ENCODE peak calls at places on chromosome 22, in ten cellular contexts. W is tibial nerve, S is right lobe of liver, K is heart left ventricle, B is body of pancreas, V is prostate gland, F is trophoblast cell, T is GM23338, Q is tibial artery, J is left ventricle myocardium inferior. Y is an unnamed sample. For H3K36me3, the result is how much of the 10 kb centered on the place peaks cover.

GRCh38 chr22:29205598-29206371 is at the start of gene EMID1:
- DNase-seq in W (no peak), S (peak), K (no peak), B (peak), V (no peak), F (no peak), T (peak), Q (no peak), J (peak), Y (peak)

GRCh38 chr22:46584081-46584903 is 35.9 kb upstream of the GRAMD4 start:
- DNase-seq in W (no peak), S (peak), K (no peak), B (no peak), V (no peak), F (no peak), T (no peak), Q (no peak), J (peak), Y (no peak)

GRCh38 chr22:49697047-49697446 is 130.6 kb downstream of the BRD1 start:
- DNase-seq in W (no peak), S (no peak), K (no peak), B (no peak), V (no peak), F (no peak), T (no peak), Q (no peak), J (no peak), Y (no peak)

GRCh38 chr22:22030493-22031182 is 48.1 kb upstream of the TOP3B start:
- DNase-seq in W (peak), S (no peak), K (no peak), B (no peak), V (no peak), F (no peak), T (peak), Q (no peak), J (peak), Y (no peak)

GRCh38 chr22:33271390-33272161 is 213.4 kb upstream of the SYN3 start:
- DNase-seq in W (peak), S (peak), K (peak), B (peak), V (peak), F (no peak), T (no peak), Q (peak), J (peak), Y (peak)

GRCh38 chr22:46546466-46547178 is 9.2 kb upstream of the CELSR1 start:
- DNase-seq in W (no peak), S (peak), K (peak), B (peak), V (no peak), F (peak), T (no peak), Q (no peak), J (peak), Y (peak)

GRCh38 chr22:38873469-38874411 is 1.7 kb upstream of the CBX6 start:
- DNase-seq in W (no peak), S (no peak), K (no peak), B (no peak), V (no peak), F (peak), T (no peak), Q (peak), J (no peak), Y (no peak)

GRCh38 chr22:49966716-49967332 is 6.3 kb downstream of the PIM3 start:
- DNase-seq in W (peak), S (peak), K (peak), B (peak), V (no peak), F (peak), T (no peak), Q (peak), J (peak), Y (peak)

GRCh38 chr22:27413702-27414101 is 387.9 kb downstream of the MN1 start:
- DNase-seq in W (no peak), S (no peak), K (no peak), B (no peak), V (no peak), F (no peak), T (no peak), Q (no peak), J (no peak), Y (no peak)

GRCh38 chr22:46267431-46268279 is at the start of gene TTC38:
- DNase-seq in W (peak), S (peak), K (peak), B (peak), V (peak), F (peak), T (peak), Q (peak), J (peak), Y (peak)

GRCh38 chr22:31104869-31105268 is 2.5 kb downstream of the SELENOM start:
- DNase-seq in W (no peak), S (no peak), K (peak), B (no peak), V (no peak), F (peak), T (peak), Q (peak), J (no peak), Y (peak)

GRCh38 chr22:20810645-20811044 is 36.7 kb downstream of the SERPIND1 start:
- DNase-seq in W (no peak), S (no peak), K (no peak), B (no peak), V (no peak), F (no peak), T (no peak), Q (peak), J (no peak), Y (no peak)

GRCh38 chr22:24953294-24954113 is 988 bp downstream of the KIAA1671 start:
- DNase-seq in W (no peak), S (peak), K (peak), B (peak), V (no peak), F (no peak), T (peak), Q (no peak), J (peak), Y (peak)

GRCh38 chr22:39318507-39319283 is 728 bp downstream of the RPL3 start:
- DNase-seq in W (peak), S (no peak), K (no peak), B (no peak), V (no peak), F (no peak), T (no peak), Q (no peak), J (no peak), Y (no peak)

GRCh38 chr22:50576070-50576469 is 2.2 kb downstream of the CPT1B start:
- DNase-seq in W (no peak), S (no peak), K (no peak), B (peak), V (no peak), F (peak), T (peak), Q (peak), J (no peak), Y (no peak)

GRCh38 chr22:50276143-50276542 is 6.0 kb upstream of the MAPK11 start:
- DNase-seq in W (peak), S (peak), K (peak), B (peak), V (peak), F (no peak), T (peak), Q (peak), J (peak), Y (no peak)

GRCh38 chr22:33883561-33883960 is 36.7 kb downstream of the LARGE1 start:
- DNase-seq in W (no peak), S (no peak), K (no peak), B (no peak), V (no peak), F (no peak), T (no peak), Q (no peak), J (no peak), Y (no peak)

GRCh38 chr22:31085493-31085824 is 4.3 kb downstream of the SMTN start:
- DNase-seq in W (no peak), S (no peak), K (peak), B (peak), V (no peak), F (no peak), T (peak), Q (peak), J (peak), Y (peak)

GRCh38 chr22:27597703-27598444 is 203.7 kb downstream of the MN1 start:
- DNase-seq in W (no peak), S (no peak), K (no peak), B (peak), V (no peak), F (no peak), T (no peak), Q (no peak), J (no peak), Y (no peak)

GRCh38 chr22:49571326-49571725 is 256.3 kb downstream of the BRD1 start:
- DNase-seq in W (no peak), S (peak), K (no peak), B (no peak), V (no peak), F (no peak), T (no peak), Q (peak), J (no peak), Y (no peak)

GRCh38 chr22:46520880-46521279 is 16.5 kb downstream of the CELSR1 start:
- DNase-seq in W (no peak), S (no peak), K (peak), B (no peak), V (no peak), F (no peak), T (no peak), Q (no peak), J (no peak), Y (no peak)

DNA sequence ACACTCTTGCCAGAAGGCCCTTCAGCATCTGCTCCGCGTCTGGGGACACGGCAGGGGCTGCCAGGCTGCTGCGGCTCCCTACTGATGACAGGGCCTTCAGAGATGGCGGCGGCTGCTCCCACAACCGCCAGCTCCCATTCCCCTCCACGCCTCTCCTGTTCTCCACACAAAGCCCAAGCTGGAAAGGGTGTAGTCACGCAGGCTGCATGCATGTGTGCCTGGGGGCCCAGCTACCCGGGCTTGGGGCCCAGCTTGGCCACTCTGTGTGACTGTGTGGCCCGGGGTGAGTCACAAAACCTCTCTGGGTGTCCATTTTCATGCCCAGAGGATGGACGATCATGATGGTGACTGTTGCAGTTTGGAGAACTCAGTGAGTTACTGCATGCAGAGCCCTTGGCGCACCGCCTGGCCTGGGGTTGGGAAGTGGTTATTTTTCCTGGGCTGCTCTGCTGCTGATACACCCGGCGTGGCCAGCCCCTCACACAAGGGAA is 31.7 kb upstream of the PARVB start:
- DNase-seq in W (no peak), S (peak), K (no peak), B (no peak), V (no peak), F (no peak), T (no peak), Q (no peak), J (no peak), Y (no peak)
- H3K36me3 ChIP-seq in W (under half), S (under half), K (half or more), B (under half), V (under half), F (half or more), T (under half), Q (half or more), J (half or more), Y (half or more)

GRCh38 chr22:23306438-23306921 is 126.2 kb downstream of the BCR start:
- DNase-seq in W (no peak), S (no peak), K (peak), B (no peak), V (no peak), F (no peak), T (no peak), Q (peak), J (no peak), Y (no peak)

GRCh38 chr22:23302171-23303002 is 122.1 kb downstream of the BCR start:
- DNase-seq in W (no peak), S (peak), K (no peak), B (no peak), V (no peak), F (no peak), T (no peak), Q (peak), J (no peak), Y (peak)

GRCh38 chr22:23305321-23305910 is 125.1 kb downstream of the BCR start:
- DNase-seq in W (no peak), S (no peak), K (peak), B (no peak), V (no peak), F (no peak), T (no peak), Q (peak), J (no peak), Y (peak)

GRCh38 chr22:23305922-23306374 is 125.6 kb downstream of the BCR start:
- DNase-seq in W (peak), S (no peak), K (peak), B (peak), V (peak), F (no peak), T (no peak), Q (peak), J (peak), Y (peak)

GRCh38 chr22:23306926-23307325 is 126.6 kb downstream of the BCR start:
- DNase-seq in W (no peak), S (no peak), K (no peak), B (no peak), V (no peak), F (no peak), T (no peak), Q (no peak), J (no peak), Y (no peak)
- H3K36me3 ChIP-seq in W (under half), S (under half), K (under half), B (under half), V (under half), F (under half), T (under half), Q (under half), J (under half), Y (under half)

DNA sequence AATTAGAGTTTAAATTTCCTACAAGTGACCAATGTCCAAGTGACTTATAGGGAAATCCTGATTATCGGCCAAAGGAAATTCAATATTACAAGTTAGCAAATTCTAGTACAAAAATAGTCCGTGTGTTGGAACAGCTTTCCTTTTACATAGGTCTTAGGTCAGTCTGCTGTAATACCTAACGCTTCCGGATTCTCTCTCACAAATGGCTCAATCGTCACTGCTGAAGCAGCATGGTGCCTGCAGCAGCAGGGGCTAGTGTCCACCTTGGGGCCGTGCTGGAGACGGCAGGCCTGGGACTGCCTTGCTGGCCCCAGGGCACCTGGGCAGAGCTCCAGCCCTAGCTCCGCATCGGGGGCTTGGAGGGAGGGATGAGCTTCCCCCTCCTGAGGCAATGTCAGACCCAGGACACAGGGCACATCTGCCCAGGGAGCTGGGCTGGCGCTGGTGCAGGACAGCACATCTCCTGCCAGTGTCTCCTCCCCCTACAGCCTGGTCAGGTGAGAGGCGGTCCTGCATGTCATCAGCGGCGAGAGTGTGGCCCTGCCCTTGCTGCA is 39.4 kb upstream of the CLTCL1 start:
- DNase-seq in W (no peak), S (no peak), K (no peak), B (no peak), V (no peak), F (no peak), T (no peak), Q (no peak), J (no peak), Y (no peak)
- H3K36me3 ChIP-seq in W (under half), S (under half), K (under half), B (under half), V (under half), F (under half), T (under half), Q (half or more), J (half or more), Y (half or more)

GRCh38 chr22:37206118-37206840 is 6.0 kb downstream of the SSTR3 start:
- DNase-seq in W (no peak), S (peak), K (no peak), B (no peak), V (no peak), F (no peak), T (no peak), Q (peak), J (no peak), Y (no peak)
- H3K36me3 ChIP-seq in W (under half), S (under half), K (under half), B (under half), V (under half), F (under half), T (under half), Q (under half), J (under half), Y (under half)

GRCh38 chr22:40838486-40838885 is 18.0 kb downstream of the ST13 start:
- DNase-seq in W (no peak), S (no peak), K (no peak), B (no peak), V (no peak), F (no peak), T (no peak), Q (no peak), J (no peak), Y (no peak)

GRCh38 chr22:40829131-40829530 is 10.0 kb upstream of the SLC25A17 start:
- DNase-seq in W (no peak), S (no peak), K (no peak), B (no peak), V (no peak), F (no peak), T (no peak), Q (no peak), J (no peak), Y (no peak)

DNA sequence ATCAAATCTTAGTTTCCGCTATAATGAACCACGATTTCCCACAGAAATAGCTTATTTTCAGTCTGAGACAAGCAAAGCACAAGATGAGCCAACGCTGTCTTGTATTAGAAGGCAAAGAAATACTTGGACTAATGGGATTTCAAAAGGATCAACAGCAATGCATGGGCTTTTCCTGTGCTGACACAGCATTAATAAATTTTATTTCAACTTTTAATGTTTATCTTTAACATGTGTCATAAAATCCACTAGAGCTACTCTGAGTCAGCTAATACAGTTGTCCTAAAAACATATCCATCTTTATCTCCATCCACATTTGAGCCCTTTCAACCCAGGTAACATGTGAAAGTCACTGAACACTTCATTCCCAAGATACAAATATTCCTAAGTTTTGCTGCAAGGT is 15.5 kb upstream of the SLC25A17 start:
- DNase-seq in W (no peak), S (no peak), K (no peak), B (no peak), V (no peak), F (no peak), T (no peak), Q (no peak), J (no peak), Y (no peak)
- H3K36me3 ChIP-seq in W (under half), S (under half), K (half or more), B (under half), V (under half), F (under half), T (under half), Q (half or more), J (half or more), Y (under half)